ENCODE peak calls at places on chromosome 6, in five cellular contexts. C is heart right ventricle, M is cardiac fibroblast, T is GM23338, K is GM13976. L is an unnamed sample.

GRCh38 chr6:105648276-105648675 is 245.4 kb upstream of the PREP start:
- DNase-seq in M (no peak), C (no peak), T (peak; percentile 3), K (no peak), L (no peak)

GRCh38 chr6:95227301-95227700 is 350.0 kb upstream of the MANEA start:
- DNase-seq in K (no peak), M (no peak), T (no peak), C (no peak), L (no peak)

GRCh38 chr6:21257125-21257524 is 336.4 kb upstream of the SOX4 start:
- DNase-seq in M (no peak), T (no peak), C (no peak), K (no peak), L (no peak)

GRCh38 chr6:152091851-152092341 is 284.4 kb downstream of the ESR1 start:
- DNase-seq in M (peak; percentile 76), T (no peak), C (no peak), K (no peak), L (peak; percentile 78)

GRCh38 chr6:135667694-135668455 is 170.3 kb upstream of the AHI1 start:
- DNase-seq in C (peak; percentile 25), K (no peak), M (peak; percentile 29), T (peak; percentile 54), L (peak; percentile 5)

GRCh38 chr6:152748843-152749242 is 1.8 kb upstream of the VIP start:
- DNase-seq in M (peak; percentile 15), T (peak; percentile 44), C (no peak), K (no peak), L (no peak)

GRCh38 chr6:139951172-139951571 is 576.7 kb upstream of the CITED2 start:
- DNase-seq in K (no peak), C (no peak), M (no peak), T (no peak), L (no peak)

GRCh38 chr6:166615059-166615770 is 11.8 kb downstream of the RPS6KA2 start:
- DNase-seq in C (no peak), T (no peak), K (no peak), M (peak; percentile 60), L (no peak)

GRCh38 chr6:158033751-158034702 is 52.4 kb downstream of the SYNJ2 start:
- DNase-seq in K (no peak), C (no peak), T (no peak), M (peak; percentile 63), L (peak; percentile 66)

GRCh38 chr6:1872649-1873131 is 263.0 kb downstream of the FOXC1 start:
- DNase-seq in C (no peak), T (peak; percentile 65), M (peak; percentile 80), K (no peak), L (peak; percentile 91)

GRCh38 chr6:90362273-90362672 is 65.6 kb upstream of the BACH2 start:
- DNase-seq in C (no peak), T (no peak), K (no peak), M (peak; percentile 68), L (no peak)

GRCh38 chr6:126696921-126697693 is 357.2 kb downstream of the CENPW start:
- DNase-seq in K (no peak), C (no peak), M (no peak), T (no peak), L (peak; percentile 67)

GRCh38 chr6:119077643-119078448 is 618 bp downstream of the FAM184A start:
- DNase-seq in T (peak; percentile 82), M (peak; percentile 9), C (peak; percentile 24), K (peak; percentile 36), L (peak; percentile 15)
- TF ChIP-seq CTCF in T (peak; percentile 60), M (no peak), C (peak; percentile 18), K (no peak), L (peak; percentile 2)

DNA sequence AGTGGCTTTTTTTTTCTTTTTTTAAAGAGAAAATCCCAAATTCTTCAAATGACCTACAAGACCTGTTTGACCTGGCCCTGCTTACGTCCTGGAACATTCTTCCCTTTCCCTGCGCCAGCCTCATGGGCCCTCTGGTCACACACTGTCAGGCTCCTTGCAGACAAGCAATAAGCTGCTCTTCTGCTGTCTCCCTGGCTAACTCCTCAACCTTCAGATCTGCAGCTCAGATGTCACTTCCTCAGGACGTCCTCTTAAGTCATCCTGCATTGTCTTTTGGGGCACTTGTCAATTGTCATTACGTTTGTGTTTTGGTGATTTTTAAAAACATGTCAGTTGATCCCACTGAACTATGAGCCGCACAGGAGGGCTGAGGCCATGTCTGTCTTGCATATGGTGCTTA is 28.9 kb upstream of the SLC35D3 start:
- DNase-seq in C (no peak), M (no peak), T (no peak), K (no peak), L (no peak)
- TF ChIP-seq CTCF in C (no peak), M (no peak), T (no peak), K (no peak), L (no peak)

GRCh38 chr6:138690975-138691594 is 82.5 kb upstream of the CCDC28A start:
- DNase-seq in C (no peak), T (no peak), K (no peak), M (no peak), L (no peak)

GRCh38 chr6:138695193-138695592 is 78.4 kb upstream of the CCDC28A start:
- DNase-seq in K (no peak), T (no peak), M (no peak), C (no peak), L (no peak)

GRCh38 chr6:138691595-138692057 is 81.9 kb upstream of the CCDC28A start:
- DNase-seq in T (peak; percentile 72), M (peak; percentile 70), C (no peak), K (no peak), L (peak; percentile 84)

GRCh38 chr6:138692058-138692977 is 81.3 kb upstream of the CCDC28A start:
- DNase-seq in T (peak; percentile 65), C (peak; percentile 84), K (peak; percentile 92), M (peak; percentile 71), L (peak; percentile 73)

DNA sequence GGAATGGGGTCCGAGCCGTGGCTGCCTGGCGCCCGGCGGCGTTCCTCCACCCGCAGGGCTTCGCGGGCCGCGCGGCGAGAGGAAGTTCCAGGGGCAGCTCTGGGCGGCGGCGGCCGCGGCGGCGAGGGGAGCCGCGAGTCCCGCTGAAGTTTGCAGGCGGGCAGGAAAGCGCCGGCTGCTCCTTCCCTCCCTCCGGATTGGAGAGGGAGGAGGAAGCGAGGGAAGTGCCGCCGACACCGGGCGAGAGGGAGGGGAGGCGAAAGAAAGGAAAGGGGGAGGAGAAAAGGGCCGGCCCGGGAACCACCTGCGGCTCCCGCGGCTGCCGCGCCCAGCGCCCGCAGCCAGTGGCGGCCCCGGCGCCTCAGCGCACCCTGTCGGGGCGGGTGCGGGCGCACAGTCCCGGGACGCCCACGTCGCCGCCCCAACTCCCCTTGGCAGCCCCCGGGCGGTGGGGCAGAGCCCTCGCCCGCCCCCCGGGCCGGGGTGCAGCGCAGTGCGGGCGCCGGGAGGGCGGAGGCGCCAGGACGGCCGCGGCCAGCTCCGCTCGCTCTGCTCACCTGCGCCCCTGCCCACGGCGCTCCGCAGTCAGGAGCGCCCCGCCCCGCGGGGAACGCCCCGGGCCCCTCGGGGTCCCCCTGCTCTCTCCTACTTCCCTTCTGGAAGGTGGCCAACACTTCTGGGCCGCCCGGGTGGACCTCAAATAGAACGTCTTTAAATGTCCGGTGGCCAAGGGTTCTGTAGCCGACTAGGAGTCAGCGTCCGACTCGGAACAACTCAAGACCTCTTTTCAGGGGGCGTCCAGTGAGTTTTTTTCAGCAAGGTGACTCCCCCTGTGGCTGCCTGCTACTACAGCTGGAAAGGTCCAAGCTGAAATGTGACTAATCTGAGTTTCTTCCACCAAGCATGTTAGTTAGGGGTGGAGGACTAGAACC is 80.3 kb upstream of the CCDC28A start:
- DNase-seq in K (peak; percentile 80), M (peak; percentile 70), C (peak; percentile 63), T (peak; percentile 91), L (peak; percentile 79)
- TF ChIP-seq CTCF in K (no peak), M (peak; percentile 22), C (no peak), T (no peak), L (no peak)

GRCh38 chr6:137921823-137922222 is 54.8 kb downstream of the TNFAIP3 start:
- DNase-seq in T (peak; percentile 32), C (no peak), M (no peak), K (no peak), L (no peak)
- TF ChIP-seq CTCF in T (peak; percentile 27), C (no peak), M (peak; percentile 11), K (no peak), L (peak; percentile 17)

GRCh38 chr6:133317704-133318103 is 76.5 kb downstream of the EYA4 start:
- DNase-seq in K (no peak), C (no peak), T (no peak), M (no peak), L (no peak)

GRCh38 chr6:133313068-133313467 is 71.9 kb downstream of the EYA4 start:
- DNase-seq in M (no peak), C (no peak), K (no peak), T (peak; percentile 61), L (no peak)

GRCh38 chr6:133314951-133315350 is 73.8 kb downstream of the EYA4 start:
- DNase-seq in K (no peak), T (no peak), C (no peak), M (no peak), L (no peak)

GRCh38 chr6:133312006-133312405 is 70.8 kb downstream of the EYA4 start:
- DNase-seq in M (no peak), K (no peak), T (peak; percentile 30), C (no peak), L (no peak)

GRCh38 chr6:133315811-133316210 is 74.7 kb downstream of the EYA4 start:
- DNase-seq in T (no peak), K (no peak), M (no peak), C (no peak), L (no peak)
- TF ChIP-seq CTCF in T (no peak), K (no peak), M (no peak), C (no peak), L (no peak)

GRCh38 chr6:109393882-109394281 is 11.6 kb upstream of the CD164 start:
- DNase-seq in T (no peak), C (no peak), M (no peak), K (no peak), L (no peak)

GRCh38 chr6:109396319-109396718 is 14.1 kb upstream of the CD164 start:
- DNase-seq in M (no peak), T (no peak), C (no peak), K (no peak), L (no peak)

GRCh38 chr6:109397020-109397419 is 14.8 kb upstream of the CD164 start:
- DNase-seq in K (no peak), C (no peak), M (peak; percentile 64), T (peak; percentile 36), L (no peak)
- TF ChIP-seq CTCF in K (no peak), C (peak; percentile 53), M (peak; percentile 44), T (peak; percentile 65), L (peak; percentile 54)

DNA sequence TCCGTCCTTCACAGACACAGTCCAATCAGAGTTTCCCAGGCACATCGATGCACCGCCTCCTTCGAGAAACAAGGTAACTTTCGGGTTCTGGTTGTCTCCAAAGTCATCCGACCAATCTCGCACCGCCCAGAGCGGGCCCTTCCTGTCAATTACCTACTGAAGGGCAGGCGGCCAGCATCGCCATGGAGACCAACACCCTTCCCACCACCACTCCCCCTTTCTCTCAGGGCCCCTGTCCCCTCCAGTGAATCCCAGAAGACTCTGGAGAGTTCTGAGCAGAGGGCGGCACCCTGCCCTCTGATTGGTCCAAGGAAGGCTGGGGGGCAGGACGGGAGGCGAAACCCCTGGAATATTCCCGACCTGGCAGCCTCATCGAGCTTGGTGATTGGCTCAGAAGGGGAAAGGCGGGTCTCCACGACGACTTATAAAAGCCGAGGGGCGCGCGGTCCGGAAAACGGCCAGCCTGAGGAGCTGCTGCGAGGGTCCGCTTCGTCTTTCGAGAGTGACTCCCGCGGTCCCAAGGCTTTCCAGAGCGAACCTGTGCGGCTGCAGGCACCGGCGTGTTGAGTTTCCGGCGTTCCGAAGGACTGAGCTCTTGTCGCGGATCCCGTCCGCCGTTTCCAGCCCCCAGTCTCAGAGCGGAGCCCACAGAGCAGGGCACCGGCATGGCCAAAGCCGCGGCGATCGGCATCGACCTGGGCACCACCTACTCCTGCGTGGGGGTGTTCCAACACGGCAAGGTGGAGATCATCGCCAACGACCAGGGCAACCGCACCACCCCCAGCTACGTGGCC is at the start of gene HSPA1B:
- DNase-seq in K (peak; percentile 95), M (peak; percentile 100), T (peak; percentile 100), C (peak; percentile 98), L (peak; percentile 99)
- TF ChIP-seq CTCF in K (no peak), M (no peak), T (no peak), C (no peak), L (no peak)

L was measured in cardiac muscle cell.